ENCODE peak calls at places on chromosomes 7 and 10, in seven cellular contexts. G is gastrocnemius medialis, D is T-helper 2 cell, H is ELR, K is spleen, B is pancreas, Q is midbrain. C is an unnamed sample.

GRCh38 chr10:44984671-44985101 is 6.1 kb upstream of the DEPP1 start:
- DNase-seq in B (peak; percentile 39), K (no peak), H (no peak), G (peak; percentile 0), Q (no peak), D (no peak), C (peak; percentile 52)

GRCh38 chr10:43299579-43299978 is 32.7 kb upstream of the RASGEF1A start:
- DNase-seq in G (no peak), B (no peak), K (no peak), H (no peak), Q (no peak), D (no peak), C (no peak)

GRCh38 chr10:18683427-18683826 is 24.2 kb downstream of the ARL5B start:
- DNase-seq in K (no peak), G (no peak), Q (no peak), B (no peak), D (no peak), H (peak; percentile 77), C (no peak)

GRCh38 chr7:108253275-108254044 is 123.3 kb upstream of the LAMB4 start:
- DNase-seq in H (no peak), B (no peak), K (no peak), D (no peak), G (no peak), Q (no peak), C (no peak)

GRCh38 chr7:5646846-5647245 is 134.6 kb downstream of the RNF216 start:
- DNase-seq in B (no peak), H (no peak), D (no peak), K (no peak), Q (no peak), G (no peak), C (no peak)

GRCh38 chr10:31071232-31071999 is 39.8 kb upstream of the ZNF438 start:
- DNase-seq in B (no peak), G (peak; percentile 30), D (no peak), H (peak; percentile 58), K (no peak), Q (no peak), C (no peak)

GRCh38 chr7:1458676-1459511 is at the start of gene MICALL2:
- DNase-seq in Q (no peak), D (no peak), H (peak; percentile 95), G (peak; percentile 53), K (peak; percentile 92), B (peak; percentile 93), C (peak; percentile 94)

GRCh38 chr7:94584113-94584512 is 71.8 kb downstream of the SGCE start:
- DNase-seq in D (no peak), K (no peak), G (peak; percentile 46), B (peak; percentile 55), H (no peak), Q (no peak), C (no peak)

GRCh38 chr10:126686732-126687693 is 16.5 kb upstream of the C10orf90 start:
- DNase-seq in K (no peak), D (no peak), Q (peak; percentile 20), G (no peak), H (no peak), B (no peak), C (no peak)

GRCh38 chr10:21495002-21495685 is 30.3 kb downstream of the SKIDA1 start:
- DNase-seq in B (no peak), G (no peak), H (no peak), K (peak; percentile 78), Q (no peak), D (no peak), C (no peak)

GRCh38 chr7:82085116-82085515 is 315.3 kb upstream of the HGF start:
- DNase-seq in D (no peak), H (no peak), K (no peak), G (no peak), B (no peak), Q (no peak), C (no peak)

GRCh38 chr10:74058071-74058470 is 60.2 kb downstream of the VCL start:
- DNase-seq in K (no peak), Q (no peak), G (no peak), H (no peak), B (no peak), D (no peak), C (no peak)

GRCh38 chr7:37675739-37676138 is 7.8 kb upstream of the GPR141 start:
- DNase-seq in Q (no peak), H (no peak), K (no peak), B (no peak), D (no peak), G (no peak), C (no peak)

GRCh38 chr7:132518102-132518838 is 58.0 kb downstream of the PLXNA4 start:
- DNase-seq in K (no peak), B (no peak), D (no peak), G (no peak), Q (no peak), H (peak; percentile 51), C (no peak)

GRCh38 chr10:48287417-48288391 is 13.2 kb upstream of the FRMPD2 start:
- DNase-seq in K (no peak), Q (peak; percentile 89), G (no peak), B (peak; percentile 59), D (no peak), H (no peak), C (no peak)

GRCh38 chr10:130751851-130752250 is 559.7 kb downstream of the TCERG1L start:
- DNase-seq in K (no peak), D (no peak), B (no peak), G (no peak), H (no peak), Q (no peak), C (peak; percentile 48)

GRCh38 chr7:114930829-114931655 is 9.1 kb downstream of the MDFIC start:
- DNase-seq in H (peak; percentile 28), B (no peak), Q (no peak), D (no peak), G (no peak), K (no peak), C (no peak)

GRCh38 chr7:98836811-98837631 is 32.8 kb downstream of the TMEM130 start:
- DNase-seq in D (no peak), Q (no peak), K (no peak), B (no peak), H (peak; percentile 43), G (no peak), C (no peak)

GRCh38 chr7:117322741-117323584 is at the start of gene WNT2:
- DNase-seq in K (no peak), H (peak; percentile 20), G (no peak), B (no peak), Q (no peak), D (no peak), C (no peak)

GRCh38 chr7:94223375-94224084 is 171.2 kb upstream of the COL1A2 start:
- DNase-seq in G (no peak), K (no peak), H (peak; percentile 83), D (no peak), B (no peak), Q (no peak), C (no peak)

GRCh38 chr7:2399848-2400587 is 3.4 kb upstream of the CHST12 start:
- DNase-seq in H (peak; percentile 93), K (no peak), Q (peak; percentile 65), D (no peak), B (peak; percentile 82), G (peak; percentile 35), C (peak; percentile 92)

GRCh38 chr7:25722856-25723255 is 429.1 kb upstream of the NFE2L3 start:
- DNase-seq in B (no peak), K (no peak), H (no peak), Q (peak; percentile 14), D (no peak), G (no peak), C (no peak)

GRCh38 chr10:13788701-13789447 is 202.1 kb downstream of the PRPF18 start:
- DNase-seq in G (peak; percentile 10), Q (peak; percentile 38), H (peak; percentile 39), B (no peak), K (no peak), D (no peak), C (peak; percentile 83)

GRCh38 chr10:132465193-132465888 is 68.3 kb downstream of the PWWP2B start:
- DNase-seq in B (peak; percentile 29), G (no peak), D (no peak), K (peak; percentile 67), Q (no peak), H (no peak), C (no peak)

GRCh38 chr10:10796061-10796773 is 221.5 kb upstream of the CELF2 start:
- DNase-seq in H (peak; percentile 44), K (no peak), G (no peak), D (no peak), B (no peak), Q (no peak), C (no peak)

GRCh38 chr10:48490576-48491345 is 114.1 kb downstream of the ARHGAP22 start:
- DNase-seq in B (no peak), D (no peak), H (no peak), K (no peak), G (no peak), Q (no peak), C (no peak)

GRCh38 chr7:135791543-135792120 is 43.0 kb upstream of the FAM180A start:
- DNase-seq in G (no peak), D (no peak), H (no peak), K (peak; percentile 80), B (no peak), Q (no peak), C (no peak)

GRCh38 chr7:75531359-75531821 is 39.3 kb downstream of the SPDYE5 start:
- DNase-seq in K (no peak), H (peak; percentile 19), D (no peak), B (no peak), Q (no peak), G (peak; percentile 46), C (no peak)

GRCh38 chr7:144738708-144739314 is 97.0 kb downstream of the TPK1 start:
- DNase-seq in D (no peak), G (no peak), Q (peak; percentile 21), B (no peak), K (no peak), H (peak; percentile 17), C (no peak)

GRCh38 chr7:7682856-7683255 is 35.6 kb downstream of the RPA3 start:
- DNase-seq in D (no peak), B (no peak), H (no peak), G (no peak), Q (no peak), K (no peak), C (no peak)

GRCh38 chr7:140646931-140647647 is 6.5 kb upstream of the DENND2A start:
- DNase-seq in B (no peak), K (peak; percentile 81), G (no peak), H (peak; percentile 69), Q (peak; percentile 34), D (no peak), C (peak; percentile 58)

GRCh38 chr7:17019106-17019505 is 137.3 kb upstream of the AGR3 start:
- DNase-seq in D (no peak), K (no peak), G (no peak), B (no peak), H (no peak), Q (no peak), C (no peak)

GRCh38 chr7:43872401-43873165 is 3.3 kb upstream of the MRPS24 start:
- DNase-seq in K (peak; percentile 64), G (peak; percentile 78), Q (peak; percentile 11), D (no peak), H (peak; percentile 90), B (no peak), C (peak; percentile 81)

GRCh38 chr10:124176309-124177179 is 83.1 kb upstream of the CHST15 start:
- DNase-seq in H (no peak), G (no peak), B (no peak), D (no peak), Q (no peak), K (no peak), C (no peak)